ENCODE peak calls at places on chromosomes 16 and 17, in six cellular contexts. Q is amniotic epithelial cell, F is NCI-H69, J is mucosa of descending colon, X is lower leg skin, D is anterior cingulate cortex. Z is an unnamed sample.

GRCh38 chr17:52606590-52606989 is 448.1 kb upstream of the CA10 start:
- DNase-seq in D (no peak), J (no peak), X (no peak), Q (no peak), F (no peak), Z (no peak)

GRCh38 chr16:3480901-3481695 is 14.2 kb downstream of the C16orf90 start:
- DNase-seq in F (no peak), D (no peak), Q (no peak), J (peak), X (no peak), Z (no peak)

GRCh38 chr16:5820472-5820871 is 722.9 kb upstream of the EEF2KMT start:
- DNase-seq in J (no peak), Q (no peak), X (no peak), F (no peak), D (no peak), Z (no peak)

GRCh38 chr17:51050291-51051033 is 70.2 kb downstream of the SPAG9 start:
- DNase-seq in X (no peak), J (no peak), D (no peak), Q (no peak), F (no peak), Z (no peak)

GRCh38 chr16:48462146-48462740 is 77.0 kb upstream of the SIAH1 start:
- DNase-seq in J (no peak), X (no peak), Q (no peak), F (no peak), D (no peak), Z (no peak)

GRCh38 chr17:48626470-48627241 is 498 bp upstream of the HOXB9 start:
- DNase-seq in D (no peak), X (no peak), Q (peak), F (peak), J (peak), Z (no peak)

GRCh38 chr17:35294756-35295155 is 51.9 kb downstream of the SLFN5 start:
- DNase-seq in X (no peak), J (no peak), D (no peak), Q (no peak), F (no peak), Z (no peak)

GRCh38 chr16:58814348-58814801 is 80.3 kb upstream of the GOT2 start:
- DNase-seq in F (peak), J (no peak), D (peak), Q (peak), X (no peak), Z (no peak)

GRCh38 chr16:55370762-55371482 is 46.9 kb downstream of the IRX6 start:
- DNase-seq in Q (peak), X (peak), D (peak), F (peak), J (no peak), Z (no peak)

GRCh38 chr17:45127583-45128300 is 4.6 kb downstream of the PLCD3 start:
- DNase-seq in X (peak), D (no peak), Q (peak), J (peak), F (no peak), Z (peak)

Z was measured in T1000.